ENCODE peak calls at places on chromosome 7, in ten cellular contexts. One of them, this sample, is unnamed.

GRCh38 chr7:151867912-151868804 is 8.8 kb downstream of the PRKAG2 start:
- DNase-seq in CD8-positive, alpha-beta memory T cell: no peak
- DNase-seq in NCI-H446 treated with DMSO at 0.1 percent for 48 hours: no peak
- DNase-seq in cardiac muscle cell: no peak
- DNase-seq in NCI-H1092: peak
- DNase-seq in NCI-H2081: peak
- DNase-seq in hepatocyte: no peak
- DNase-seq in activated CD4-positive, alpha-beta T cell treated with anti-CD3 and anti-CD28 coated beads, Interleukin-2, amount 10 ng/mL, durations not matched to agents 7 days and 5 days: no peak
- DNase-seq in brain microvascular endothelial cell: no peak
- DNase-seq in right atrium auricular region: no peak
- DNase-seq in this sample: no peak

GRCh38 chr7:13179011-13179574 is 491.7 kb downstream of the ARL4A start:
- DNase-seq in brain microvascular endothelial cell: no peak
- DNase-seq in NCI-H446 treated with DMSO at 0.1 percent for 48 hours: no peak
- DNase-seq in NCI-H2081: peak
- DNase-seq in cardiac muscle cell: peak
- DNase-seq in CD8-positive, alpha-beta memory T cell: no peak
- DNase-seq in hepatocyte: no peak
- DNase-seq in right atrium auricular region: no peak
- DNase-seq in NCI-H1092: no peak
- DNase-seq in activated CD4-positive, alpha-beta T cell treated with anti-CD3 and anti-CD28 coated beads, Interleukin-2, amount 10 ng/mL, durations not matched to agents 7 days and 5 days: no peak
- DNase-seq in this sample: no peak

GRCh38 chr7:29400435-29400834 is 163.2 kb upstream of the PRR15 start:
- DNase-seq in NCI-H2081: no peak
- DNase-seq in CD8-positive, alpha-beta memory T cell: no peak
- DNase-seq in right atrium auricular region: no peak
- DNase-seq in NCI-H1092: no peak
- DNase-seq in NCI-H446 treated with DMSO at 0.1 percent for 48 hours: no peak
- DNase-seq in hepatocyte: no peak
- DNase-seq in brain microvascular endothelial cell: no peak
- DNase-seq in cardiac muscle cell: no peak
- DNase-seq in activated CD4-positive, alpha-beta T cell treated with anti-CD3 and anti-CD28 coated beads, Interleukin-2, amount 10 ng/mL, durations not matched to agents 7 days and 5 days: no peak
- DNase-seq in this sample: no peak

GRCh38 chr7:75637854-75638606 is 100.7 kb downstream of the HIP1 start:
- DNase-seq in NCI-H446 treated with DMSO at 0.1 percent for 48 hours: no peak
- DNase-seq in cardiac muscle cell: no peak
- DNase-seq in NCI-H1092: no peak
- DNase-seq in right atrium auricular region: no peak
- DNase-seq in CD8-positive, alpha-beta memory T cell: no peak
- DNase-seq in hepatocyte: no peak
- DNase-seq in activated CD4-positive, alpha-beta T cell treated with anti-CD3 and anti-CD28 coated beads, Interleukin-2, amount 10 ng/mL, durations not matched to agents 7 days and 5 days: no peak
- DNase-seq in brain microvascular endothelial cell: no peak
- DNase-seq in NCI-H2081: no peak
- DNase-seq in this sample: no peak

GRCh38 chr7:124761164-124761715 is 4.4 kb downstream of the GPR37 start:
- DNase-seq in cardiac muscle cell: no peak
- DNase-seq in CD8-positive, alpha-beta memory T cell: no peak
- DNase-seq in right atrium auricular region: no peak
- DNase-seq in brain microvascular endothelial cell: no peak
- DNase-seq in NCI-H446 treated with DMSO at 0.1 percent for 48 hours: no peak
- DNase-seq in NCI-H1092: no peak
- DNase-seq in activated CD4-positive, alpha-beta T cell treated with anti-CD3 and anti-CD28 coated beads, Interleukin-2, amount 10 ng/mL, durations not matched to agents 7 days and 5 days: no peak
- DNase-seq in NCI-H2081: no peak
- DNase-seq in hepatocyte: no peak
- DNase-seq in this sample: no peak

GRCh38 chr7:37577901-37578300 is 105.7 kb upstream of the GPR141 start:
- DNase-seq in hepatocyte: no peak
- DNase-seq in cardiac muscle cell: no peak
- DNase-seq in activated CD4-positive, alpha-beta T cell treated with anti-CD3 and anti-CD28 coated beads, Interleukin-2, amount 10 ng/mL, durations not matched to agents 7 days and 5 days: no peak
- DNase-seq in brain microvascular endothelial cell: no peak
- DNase-seq in NCI-H2081: no peak
- DNase-seq in NCI-H446 treated with DMSO at 0.1 percent for 48 hours: no peak
- DNase-seq in right atrium auricular region: no peak
- DNase-seq in NCI-H1092: no peak
- DNase-seq in CD8-positive, alpha-beta memory T cell: no peak
- DNase-seq in this sample: no peak

GRCh38 chr7:135670179-135670578 is 7.9 kb downstream of the STMP1 start:
- DNase-seq in CD8-positive, alpha-beta memory T cell: no peak
- DNase-seq in NCI-H1092: no peak
- DNase-seq in NCI-H2081: no peak
- DNase-seq in hepatocyte: no peak
- DNase-seq in NCI-H446 treated with DMSO at 0.1 percent for 48 hours: no peak
- DNase-seq in brain microvascular endothelial cell: peak
- DNase-seq in cardiac muscle cell: peak
- DNase-seq in right atrium auricular region: no peak
- DNase-seq in activated CD4-positive, alpha-beta T cell treated with anti-CD3 and anti-CD28 coated beads, Interleukin-2, amount 10 ng/mL, durations not matched to agents 7 days and 5 days: no peak
- DNase-seq in this sample: no peak

GRCh38 chr7:39613577-39613976 is 9.8 kb upstream of the RALA start:
- DNase-seq in hepatocyte: no peak
- DNase-seq in NCI-H1092: no peak
- DNase-seq in NCI-H446 treated with DMSO at 0.1 percent for 48 hours: no peak
- DNase-seq in brain microvascular endothelial cell: no peak
- DNase-seq in cardiac muscle cell: no peak
- DNase-seq in NCI-H2081: no peak
- DNase-seq in CD8-positive, alpha-beta memory T cell: no peak
- DNase-seq in activated CD4-positive, alpha-beta T cell treated with anti-CD3 and anti-CD28 coated beads, Interleukin-2, amount 10 ng/mL, durations not matched to agents 7 days and 5 days: no peak
- DNase-seq in right atrium auricular region: no peak
- DNase-seq in this sample: no peak

GRCh38 chr7:101179117-101179779 is 845 bp downstream of the NAT16 start:
- DNase-seq in NCI-H1092: peak
- DNase-seq in activated CD4-positive, alpha-beta T cell treated with anti-CD3 and anti-CD28 coated beads, Interleukin-2, amount 10 ng/mL, durations not matched to agents 7 days and 5 days: no peak
- DNase-seq in brain microvascular endothelial cell: no peak
- DNase-seq in CD8-positive, alpha-beta memory T cell: no peak
- DNase-seq in hepatocyte: no peak
- DNase-seq in NCI-H446 treated with DMSO at 0.1 percent for 48 hours: no peak
- DNase-seq in right atrium auricular region: no peak
- DNase-seq in cardiac muscle cell: no peak
- DNase-seq in NCI-H2081: peak
- DNase-seq in this sample: no peak

GRCh38 chr7:101990811-101991418 is 173.5 kb downstream of the CUX1 start:
- DNase-seq in CD8-positive, alpha-beta memory T cell: no peak
- DNase-seq in NCI-H1092: no peak
- DNase-seq in brain microvascular endothelial cell: no peak
- DNase-seq in hepatocyte: no peak
- DNase-seq in NCI-H2081: no peak
- DNase-seq in cardiac muscle cell: no peak
- DNase-seq in activated CD4-positive, alpha-beta T cell treated with anti-CD3 and anti-CD28 coated beads, Interleukin-2, amount 10 ng/mL, durations not matched to agents 7 days and 5 days: no peak
- DNase-seq in NCI-H446 treated with DMSO at 0.1 percent for 48 hours: no peak
- DNase-seq in right atrium auricular region: no peak
- DNase-seq in this sample: no peak

GRCh38 chr7:104341545-104341944 is 13.1 kb downstream of the LHFPL3 start:
- DNase-seq in hepatocyte: peak
- DNase-seq in NCI-H446 treated with DMSO at 0.1 percent for 48 hours: no peak
- DNase-seq in cardiac muscle cell: no peak
- DNase-seq in NCI-H2081: peak
- DNase-seq in CD8-positive, alpha-beta memory T cell: no peak
- DNase-seq in right atrium auricular region: no peak
- DNase-seq in activated CD4-positive, alpha-beta T cell treated with anti-CD3 and anti-CD28 coated beads, Interleukin-2, amount 10 ng/mL, durations not matched to agents 7 days and 5 days: no peak
- DNase-seq in brain microvascular endothelial cell: no peak
- DNase-seq in NCI-H1092: peak
- DNase-seq in this sample: no peak

GRCh38 chr7:1931248-1931950 is 261.3 kb downstream of the ELFN1 start:
- DNase-seq in cardiac muscle cell: peak
- DNase-seq in NCI-H446 treated with DMSO at 0.1 percent for 48 hours: no peak
- DNase-seq in CD8-positive, alpha-beta memory T cell: no peak
- DNase-seq in activated CD4-positive, alpha-beta T cell treated with anti-CD3 and anti-CD28 coated beads, Interleukin-2, amount 10 ng/mL, durations not matched to agents 7 days and 5 days: no peak
- DNase-seq in hepatocyte: no peak
- DNase-seq in right atrium auricular region: no peak
- DNase-seq in NCI-H1092: peak
- DNase-seq in brain microvascular endothelial cell: peak
- DNase-seq in NCI-H2081: peak
- DNase-seq in this sample: no peak

GRCh38 chr7:65907501-65908198 is 34.8 kb downstream of the VKORC1L1 start:
- DNase-seq in NCI-H446 treated with DMSO at 0.1 percent for 48 hours: no peak
- DNase-seq in cardiac muscle cell: no peak
- DNase-seq in right atrium auricular region: no peak
- DNase-seq in NCI-H1092: no peak
- DNase-seq in hepatocyte: no peak
- DNase-seq in CD8-positive, alpha-beta memory T cell: no peak
- DNase-seq in brain microvascular endothelial cell: no peak
- DNase-seq in activated CD4-positive, alpha-beta T cell treated with anti-CD3 and anti-CD28 coated beads, Interleukin-2, amount 10 ng/mL, durations not matched to agents 7 days and 5 days: no peak
- DNase-seq in NCI-H2081: peak
- DNase-seq in this sample: no peak

GRCh38 chr7:138459300-138460175 is 521 bp upstream of the TRIM24 start:
- DNase-seq in NCI-H446 treated with DMSO at 0.1 percent for 48 hours: peak
- DNase-seq in cardiac muscle cell: no peak
- DNase-seq in brain microvascular endothelial cell: peak
- DNase-seq in activated CD4-positive, alpha-beta T cell treated with anti-CD3 and anti-CD28 coated beads, Interleukin-2, amount 10 ng/mL, durations not matched to agents 7 days and 5 days: peak
- DNase-seq in NCI-H1092: peak
- DNase-seq in CD8-positive, alpha-beta memory T cell: peak
- DNase-seq in hepatocyte: peak
- DNase-seq in right atrium auricular region: peak
- DNase-seq in NCI-H2081: peak
- DNase-seq in this sample: peak

GRCh38 chr7:5396542-5396941 is 27.1 kb downstream of the TNRC18 start:
- DNase-seq in NCI-H1092: no peak
- DNase-seq in activated CD4-positive, alpha-beta T cell treated with anti-CD3 and anti-CD28 coated beads, Interleukin-2, amount 10 ng/mL, durations not matched to agents 7 days and 5 days: peak
- DNase-seq in CD8-positive, alpha-beta memory T cell: peak
- DNase-seq in NCI-H2081: no peak
- DNase-seq in right atrium auricular region: no peak
- DNase-seq in brain microvascular endothelial cell: no peak
- DNase-seq in hepatocyte: no peak
- DNase-seq in NCI-H446 treated with DMSO at 0.1 percent for 48 hours: no peak
- DNase-seq in cardiac muscle cell: peak
- DNase-seq in this sample: peak

GRCh38 chr7:54091322-54091721 is 450.9 kb upstream of the VSTM2A start:
- DNase-seq in activated CD4-positive, alpha-beta T cell treated with anti-CD3 and anti-CD28 coated beads, Interleukin-2, amount 10 ng/mL, durations not matched to agents 7 days and 5 days: no peak
- DNase-seq in cardiac muscle cell: no peak
- DNase-seq in CD8-positive, alpha-beta memory T cell: no peak
- DNase-seq in NCI-H2081: no peak
- DNase-seq in right atrium auricular region: no peak
- DNase-seq in brain microvascular endothelial cell: no peak
- DNase-seq in NCI-H1092: no peak
- DNase-seq in NCI-H446 treated with DMSO at 0.1 percent for 48 hours: no peak
- DNase-seq in hepatocyte: no peak
- DNase-seq in this sample: no peak

GRCh38 chr7:98086231-98086855 is 20.3 kb upstream of the LMTK2 start:
- DNase-seq in NCI-H446 treated with DMSO at 0.1 percent for 48 hours: no peak
- DNase-seq in NCI-H2081: peak
- DNase-seq in brain microvascular endothelial cell: no peak
- DNase-seq in CD8-positive, alpha-beta memory T cell: no peak
- DNase-seq in right atrium auricular region: no peak
- DNase-seq in hepatocyte: peak
- DNase-seq in cardiac muscle cell: no peak
- DNase-seq in activated CD4-positive, alpha-beta T cell treated with anti-CD3 and anti-CD28 coated beads, Interleukin-2, amount 10 ng/mL, durations not matched to agents 7 days and 5 days: no peak
- DNase-seq in NCI-H1092: no peak
- DNase-seq in this sample: no peak

GRCh38 chr7:118054529-118054928 is 129.4 kb upstream of the LSM8 start:
- DNase-seq in hepatocyte: no peak
- DNase-seq in NCI-H1092: no peak
- DNase-seq in NCI-H446 treated with DMSO at 0.1 percent for 48 hours: no peak
- DNase-seq in brain microvascular endothelial cell: no peak
- DNase-seq in right atrium auricular region: no peak
- DNase-seq in cardiac muscle cell: no peak
- DNase-seq in CD8-positive, alpha-beta memory T cell: no peak
- DNase-seq in NCI-H2081: no peak
- DNase-seq in activated CD4-positive, alpha-beta T cell treated with anti-CD3 and anti-CD28 coated beads, Interleukin-2, amount 10 ng/mL, durations not matched to agents 7 days and 5 days: no peak
- DNase-seq in this sample: no peak

GRCh38 chr7:77822269-77822668 is 23.7 kb downstream of the PHTF2 start:
- DNase-seq in CD8-positive, alpha-beta memory T cell: no peak
- DNase-seq in NCI-H446 treated with DMSO at 0.1 percent for 48 hours: no peak
- DNase-seq in brain microvascular endothelial cell: no peak
- DNase-seq in NCI-H2081: no peak
- DNase-seq in right atrium auricular region: no peak
- DNase-seq in cardiac muscle cell: no peak
- DNase-seq in hepatocyte: no peak
- DNase-seq in activated CD4-positive, alpha-beta T cell treated with anti-CD3 and anti-CD28 coated beads, Interleukin-2, amount 10 ng/mL, durations not matched to agents 7 days and 5 days: no peak
- DNase-seq in NCI-H1092: no peak
- DNase-seq in this sample: no peak

GRCh38 chr7:31107106-31108090 is 55.3 kb downstream of the ADCYAP1R1 start:
- DNase-seq in right atrium auricular region: peak
- DNase-seq in NCI-H1092: no peak
- DNase-seq in brain microvascular endothelial cell: no peak
- DNase-seq in activated CD4-positive, alpha-beta T cell treated with anti-CD3 and anti-CD28 coated beads, Interleukin-2, amount 10 ng/mL, durations not matched to agents 7 days and 5 days: no peak
- DNase-seq in hepatocyte: no peak
- DNase-seq in CD8-positive, alpha-beta memory T cell: no peak
- DNase-seq in cardiac muscle cell: no peak
- DNase-seq in NCI-H446 treated with DMSO at 0.1 percent for 48 hours: no peak
- DNase-seq in NCI-H2081: no peak
- DNase-seq in this sample: no peak

GRCh38 chr7:134114992-134115391 is 12.1 kb upstream of the LRGUK start:
- DNase-seq in CD8-positive, alpha-beta memory T cell: no peak
- DNase-seq in brain microvascular endothelial cell: no peak
- DNase-seq in activated CD4-positive, alpha-beta T cell treated with anti-CD3 and anti-CD28 coated beads, Interleukin-2, amount 10 ng/mL, durations not matched to agents 7 days and 5 days: no peak
- DNase-seq in NCI-H2081: no peak
- DNase-seq in right atrium auricular region: no peak
- DNase-seq in hepatocyte: no peak
- DNase-seq in NCI-H446 treated with DMSO at 0.1 percent for 48 hours: no peak
- DNase-seq in cardiac muscle cell: no peak
- DNase-seq in NCI-H1092: no peak
- DNase-seq in this sample: no peak

GRCh38 chr7:23471090-23471859 is 984 bp upstream of the IGF2BP3 start:
- DNase-seq in cardiac muscle cell: peak
- DNase-seq in NCI-H1092: peak
- DNase-seq in NCI-H446 treated with DMSO at 0.1 percent for 48 hours: peak
- DNase-seq in brain microvascular endothelial cell: peak
- DNase-seq in CD8-positive, alpha-beta memory T cell: peak
- DNase-seq in hepatocyte: peak
- DNase-seq in right atrium auricular region: no peak
- DNase-seq in activated CD4-positive, alpha-beta T cell treated with anti-CD3 and anti-CD28 coated beads, Interleukin-2, amount 10 ng/mL, durations not matched to agents 7 days and 5 days: peak
- DNase-seq in NCI-H2081: peak
- DNase-seq in this sample: peak

This sample was measured in NCI-H460.